ENCODE peak calls at places on chromosomes 2 and 18, in five cellular contexts. X is AG04450, H is MM.1S, V is IMR-90, I is stomach. S is an unnamed sample.

GRCh38 chr2:191746809-191747208 is 68.9 kb downstream of the NABP1 start:
- DNase-seq in X (no peak), H (no peak), V (no peak), I (no peak), S (no peak)

GRCh38 chr2:37636209-37637077 is 35.0 kb downstream of the CDC42EP3 start:
- DNase-seq in X (no peak), H (no peak), V (no peak), I (no peak), S (no peak)

GRCh38 chr18:35084494-35085449 is 43.6 kb downstream of the MAPRE2 start:
- DNase-seq in X (no peak), H (no peak), V (no peak), I (no peak), S (no peak)

GRCh38 chr2:14511541-14511940 is 121.0 kb upstream of the LRATD1 start:
- DNase-seq in X (no peak), H (no peak), V (no peak), I (no peak), S (no peak)

GRCh38 chr2:135815269-135815668 is 21.7 kb downstream of the LCT start:
- DNase-seq in X (no peak), H (no peak), V (no peak), I (no peak), S (peak; percentile 51)

GRCh38 chr2:222561151-222561550 is 94.7 kb downstream of the FARSB start:
- DNase-seq in X (no peak), H (no peak), V (no peak), I (no peak), S (no peak)

GRCh38 chr2:113233593-113234550 is 44.8 kb downstream of the PAX8 start:
- DNase-seq in X (no peak), H (no peak), V (peak; percentile 47), I (peak; percentile 61), S (no peak)

GRCh38 chr18:71327443-71328120 is 1038.7 kb downstream of the SOCS6 start:
- DNase-seq in X (no peak), H (peak; percentile 55), V (no peak), I (no peak), S (no peak)

GRCh38 chr2:134375935-134376334 is 122.1 kb downstream of the MGAT5 start:
- DNase-seq in X (no peak), H (no peak), V (peak; percentile 75), I (no peak), S (no peak)

GRCh38 chr2:146634256-146635068 is 1210.4 kb upstream of the ACVR2A start:
- DNase-seq in X (peak; percentile 29), H (no peak), V (peak; percentile 81), I (no peak), S (no peak)

GRCh38 chr2:173087214-173087581 is 11.6 kb downstream of the MAP3K20 start:
- DNase-seq in X (no peak), H (no peak), V (peak; percentile 69), I (no peak), S (no peak)

GRCh38 chr2:11568436-11568835 is 34.6 kb downstream of the GREB1 start:
- DNase-seq in X (no peak), H (no peak), V (no peak), I (no peak), S (no peak)

GRCh38 chr2:67646714-67647333 is 249.7 kb downstream of the ETAA1 start:
- DNase-seq in X (no peak), H (no peak), V (no peak), I (no peak), S (no peak)

DNA sequence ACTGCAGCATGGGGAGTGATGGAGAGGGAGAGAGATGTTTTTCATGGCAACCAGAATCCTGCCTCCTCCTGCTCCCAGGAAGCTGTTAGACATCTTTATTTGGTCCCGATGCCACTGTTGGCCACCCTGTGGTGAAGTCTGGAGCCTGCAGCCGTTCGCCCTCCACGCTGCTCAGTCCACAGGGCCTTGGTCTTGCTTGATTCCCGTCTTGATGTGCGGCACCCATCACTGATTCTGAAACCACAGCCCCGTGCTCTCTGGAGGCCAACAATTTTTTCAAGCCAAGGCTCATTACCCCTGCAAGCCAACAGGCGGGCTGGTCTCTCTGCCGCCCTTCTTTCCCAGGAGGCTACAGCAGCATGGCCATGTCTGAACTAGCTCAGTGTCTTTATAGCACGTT is 24.5 kb downstream of the SIGLEC15 start:
- DNase-seq in X (no peak), H (no peak), V (no peak), I (no peak), S (no peak)
- TF ChIP-seq CTCF in X (peak; percentile 41), H (peak; percentile 3), V (peak; percentile 36), I (no peak), S (no peak)

GRCh38 chr2:166126014-166126639 is 1.7 kb downstream of the SCN1A start:
- DNase-seq in X (no peak), H (no peak), V (no peak), I (no peak), S (no peak)

GRCh38 chr2:166125557-166125956 is 2.3 kb downstream of the SCN1A start:
- DNase-seq in X (no peak), H (no peak), V (no peak), I (no peak), S (no peak)

GRCh38 chr2:166133653-166134052 is 5.8 kb upstream of the SCN1A start:
- DNase-seq in X (no peak), H (no peak), V (no peak), I (no peak), S (no peak)

GRCh38 chr2:166127217-166128155 is at the start of gene SCN1A:
- DNase-seq in X (peak; percentile 7), H (peak; percentile 67), V (peak; percentile 56), I (no peak), S (no peak)

DNA sequence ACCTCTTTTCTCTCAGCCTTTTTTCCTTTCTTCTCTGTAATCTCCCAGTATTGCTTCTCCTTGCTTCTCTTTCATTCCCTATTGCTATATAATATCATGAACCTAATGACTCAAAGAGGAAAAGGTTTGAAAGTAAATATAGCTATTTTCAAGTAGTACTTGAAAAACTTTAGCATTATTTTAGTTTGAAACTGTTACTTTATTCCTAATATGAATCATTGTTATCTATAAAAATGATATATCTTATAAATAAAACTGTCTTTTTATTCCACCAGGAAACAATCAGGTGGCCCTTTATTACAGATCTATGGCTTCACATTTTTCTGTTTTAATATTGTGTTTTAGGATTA is 311 bp upstream of the SCN1A start:
- DNase-seq in X (no peak), H (no peak), V (no peak), I (no peak), S (no peak)
- TF ChIP-seq CTCF in X (no peak), H (no peak), V (no peak), I (no peak), S (no peak)

GRCh38 chr2:74261204-74261864 is 62.9 kb downstream of the MTHFD2 start:
- DNase-seq in X (no peak), H (no peak), V (no peak), I (peak; percentile 37), S (no peak)

GRCh38 chr2:74269667-74270066 is 71.3 kb downstream of the MTHFD2 start:
- DNase-seq in X (no peak), H (no peak), V (no peak), I (no peak), S (no peak)

GRCh38 chr2:74262681-74263080 is 64.3 kb downstream of the MTHFD2 start:
- DNase-seq in X (no peak), H (no peak), V (no peak), I (no peak), S (no peak)

GRCh38 chr2:74264281-74264680 is 65.9 kb downstream of the MTHFD2 start:
- DNase-seq in X (no peak), H (no peak), V (no peak), I (no peak), S (no peak)

DNA sequence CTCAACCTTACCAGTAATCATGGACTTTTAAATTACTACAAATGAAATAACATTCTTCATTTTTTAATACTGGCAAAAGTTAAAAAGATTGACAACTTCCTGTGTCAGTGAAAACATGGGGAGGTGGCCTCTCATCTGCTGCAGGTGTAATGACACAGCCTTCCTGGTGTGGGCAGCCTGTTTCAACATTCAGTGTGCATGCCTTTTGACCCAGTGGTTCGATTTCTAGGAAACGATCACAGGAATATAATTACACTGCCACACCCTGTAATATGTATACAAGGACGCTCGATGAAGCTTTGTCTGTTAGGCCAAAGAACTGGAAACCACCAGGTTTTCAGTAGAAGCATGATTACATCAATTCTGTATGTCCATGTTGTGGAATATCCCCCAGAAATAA is 68.7 kb downstream of the MTHFD2 start:
- DNase-seq in X (no peak), H (peak; percentile 67), V (no peak), I (peak; percentile 53), S (peak; percentile 62)
- TF ChIP-seq CTCF in X (no peak), H (peak; percentile 73), V (no peak), I (peak; percentile 21), S (peak; percentile 19)

GRCh38 chr2:79530443-79530842 is 17.6 kb downstream of the CTNNA2 start:
- DNase-seq in X (no peak), H (peak; percentile 34), V (no peak), I (no peak), S (no peak)
- TF ChIP-seq CTCF in X (no peak), H (peak; percentile 46), V (peak; percentile 4), I (no peak), S (no peak)

DNA sequence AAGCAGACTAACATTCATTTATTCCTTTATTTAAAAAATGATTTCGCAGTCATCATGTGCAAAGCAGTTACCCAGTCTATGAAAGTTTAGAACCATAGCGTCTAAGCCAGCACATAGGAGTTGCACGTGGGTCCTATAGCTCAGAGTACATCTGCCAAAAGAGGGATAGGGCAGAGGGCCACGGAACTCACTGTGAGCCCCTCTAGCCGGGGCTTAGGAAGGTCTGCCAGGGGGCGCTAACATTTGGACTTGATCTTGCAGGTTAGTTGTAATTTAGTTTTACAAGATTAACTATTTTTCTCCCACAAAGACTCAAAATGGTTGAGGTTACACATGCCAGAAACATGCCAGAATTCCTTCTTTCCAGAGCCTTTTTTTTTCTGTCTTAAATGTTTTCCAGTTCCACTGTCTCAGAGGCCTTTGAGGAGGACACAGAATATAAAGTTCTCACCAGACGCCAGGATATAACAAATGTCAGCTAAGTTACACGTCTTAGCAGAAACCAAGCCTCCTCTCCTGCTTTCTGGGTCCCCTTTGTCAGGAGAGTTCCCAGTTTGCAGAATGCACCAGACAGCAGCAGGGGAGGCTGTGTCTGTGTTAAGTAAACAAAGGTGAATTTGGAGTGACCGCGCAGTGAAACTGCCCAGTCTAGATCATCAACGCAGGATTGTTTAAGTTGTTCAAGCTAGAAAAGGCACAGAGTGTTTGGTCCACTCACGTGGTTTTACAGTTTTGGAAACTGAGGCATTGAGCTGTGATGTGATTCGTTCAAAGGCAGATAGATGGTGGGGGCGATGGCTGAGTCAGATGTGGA is 292.0 kb downstream of the PRKCE start:
- DNase-seq in X (no peak), H (no peak), V (no peak), I (no peak), S (no peak)
- TF ChIP-seq CTCF in X (no peak), H (no peak), V (no peak), I (no peak), S (no peak)

DNA sequence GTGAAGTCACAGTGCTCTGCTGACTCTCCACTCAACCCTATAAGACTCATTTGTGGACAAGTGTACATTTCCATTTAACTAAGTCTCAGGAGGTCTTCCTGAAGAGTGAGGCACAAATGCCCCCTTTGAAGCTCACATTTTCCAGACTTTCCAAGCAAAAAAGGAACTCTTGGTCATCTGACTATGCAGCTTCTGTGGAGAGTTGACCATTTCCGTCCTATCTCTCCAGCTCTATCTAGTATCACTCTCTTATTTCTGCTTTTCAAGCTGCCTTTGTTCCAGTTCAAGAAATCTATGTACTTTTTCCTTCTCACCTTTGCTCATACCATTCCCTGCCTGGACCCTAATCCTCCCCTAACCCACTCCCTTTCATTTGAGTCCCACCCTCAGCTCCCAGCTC is 77.0 kb downstream of the ANTXR1 start:
- DNase-seq in X (no peak), H (no peak), V (no peak), I (no peak), S (no peak)
- TF ChIP-seq CTCF in X (no peak), H (no peak), V (no peak), I (no peak), S (no peak)

GRCh38 chr2:84424152-84424551 is 34.9 kb downstream of the SUCLG1 start:
- DNase-seq in X (no peak), H (no peak), V (peak; percentile 33), I (no peak), S (peak; percentile 26)
- TF ChIP-seq CTCF in X (peak; percentile 67), H (peak; percentile 47), V (peak; percentile 66), I (peak; percentile 17), S (no peak)